ENCODE peak calls at places on chromosomes 6 and 20, in six cellular contexts. R is NT2/D1; U is Caco-2; S is CD8-positive, alpha-beta T cell; F is mesenchymal stem cell; Y is endothelial cell of umbilical vein. B is an unnamed sample. For H3K4me1, the result is how much of the 10 kb centered on the place peaks cover.

GRCh38 chr6:107827541-107827940 is 3.4 kb upstream of the SCML4 start:
- DNase-seq in R (no peak), U (no peak), S (peak), F (no peak), Y (no peak), B (no peak)

GRCh38 chr6:111730835-111731234 is 125.2 kb upstream of the TRAF3IP2 start:
- DNase-seq in R (no peak), U (no peak), S (no peak), F (no peak), Y (peak), B (peak)

GRCh38 chr6:89144358-89145041 is 1.4 kb upstream of the PM20D2 start:
- DNase-seq in R (no peak), U (no peak), S (no peak), F (no peak), Y (no peak), B (no peak)

GRCh38 chr6:94300424-94301144 is 881.2 kb upstream of the EPHA7 start:
- DNase-seq in R (no peak), U (no peak), S (no peak), F (no peak), Y (no peak), B (no peak)

GRCh38 chr6:5036309-5036708 is 32.5 kb upstream of the RPP40 start:
- DNase-seq in R (peak), U (peak), S (no peak), F (peak), Y (peak), B (no peak)

GRCh38 chr6:7730003-7730402 is 4.1 kb downstream of the BMP6 start:
- DNase-seq in R (no peak), U (no peak), S (no peak), F (peak), Y (no peak), B (no peak)

GRCh38 chr6:73580247-73581149 is 59.7 kb upstream of the EEF1A1 start:
- DNase-seq in R (peak), U (peak), S (peak), F (peak), Y (peak), B (peak)

GRCh38 chr6:109236140-109237081 is 141.1 kb downstream of the CEP57L1 start:
- DNase-seq in R (peak), U (peak), S (no peak), F (no peak), Y (no peak), B (no peak)

GRCh38 chr6:95071464-95071863 is 505.9 kb upstream of the MANEA start:
- DNase-seq in R (no peak), U (no peak), S (no peak), F (no peak), Y (no peak), B (no peak)

GRCh38 chr6:136365781-136366354 is 76.2 kb upstream of the BCLAF1 start:
- DNase-seq in R (no peak), U (no peak), S (no peak), F (no peak), Y (no peak), B (peak)

GRCh38 chr6:163100259-163100658 is 314.3 kb upstream of the QKI start:
- DNase-seq in R (no peak), U (no peak), S (no peak), F (no peak), Y (no peak), B (peak)

GRCh38 chr6:15473741-15474161 is 189.1 kb downstream of the DTNBP1 start:
- DNase-seq in R (no peak), U (no peak), S (no peak), F (no peak), Y (peak), B (no peak)
- H3K4me1 ChIP-seq in R (under half), U (under half), S (under half), F (under half), Y (under half), B (under half)

GRCh38 chr20:1119128-1119505 is 715 bp downstream of the PSMF1 start:
- DNase-seq in R (no peak), U (peak), S (no peak), F (no peak), Y (peak), B (no peak)
- H3K4me1 ChIP-seq in R (under half), U (under half), S (half or more), F (under half), Y (under half), B (half or more)

DNA sequence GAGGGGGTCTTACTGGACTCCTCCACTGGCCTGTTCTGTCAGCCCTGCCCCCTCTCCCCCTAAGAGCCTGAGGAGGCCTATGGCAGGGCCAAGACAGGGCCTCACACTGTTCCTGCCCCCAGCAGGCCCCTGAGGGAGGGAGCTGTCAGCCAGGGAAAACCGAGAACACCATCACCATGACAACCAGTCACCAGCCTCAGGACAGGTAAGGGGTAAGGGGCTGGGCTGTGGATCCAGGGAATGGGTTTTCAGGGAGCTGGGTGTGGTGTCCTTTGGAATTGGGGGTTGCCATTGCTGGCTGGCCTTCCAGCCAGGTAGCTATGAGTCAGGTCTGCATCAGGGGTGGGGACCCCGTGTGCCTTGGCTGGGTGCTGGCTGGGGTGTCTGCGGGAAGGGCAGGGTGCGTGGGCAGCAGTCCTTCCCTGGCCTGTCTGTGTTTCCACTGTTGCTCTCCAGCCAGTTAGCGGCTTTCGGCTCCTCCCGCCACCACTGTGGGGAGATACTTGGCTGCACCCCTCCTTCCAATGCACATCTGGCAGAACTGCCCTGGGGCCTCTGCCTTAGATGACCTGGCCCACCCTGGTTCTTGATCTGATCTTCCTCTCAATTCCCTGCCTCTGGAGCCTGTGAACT is 3.9 kb downstream of the SLC29A1 start:
- DNase-seq in R (no peak), U (no peak), S (no peak), F (no peak), Y (no peak), B (no peak)
- H3K4me1 ChIP-seq in R (under half), U (under half), S (under half), F (under half), Y (under half), B (under half)

DNA sequence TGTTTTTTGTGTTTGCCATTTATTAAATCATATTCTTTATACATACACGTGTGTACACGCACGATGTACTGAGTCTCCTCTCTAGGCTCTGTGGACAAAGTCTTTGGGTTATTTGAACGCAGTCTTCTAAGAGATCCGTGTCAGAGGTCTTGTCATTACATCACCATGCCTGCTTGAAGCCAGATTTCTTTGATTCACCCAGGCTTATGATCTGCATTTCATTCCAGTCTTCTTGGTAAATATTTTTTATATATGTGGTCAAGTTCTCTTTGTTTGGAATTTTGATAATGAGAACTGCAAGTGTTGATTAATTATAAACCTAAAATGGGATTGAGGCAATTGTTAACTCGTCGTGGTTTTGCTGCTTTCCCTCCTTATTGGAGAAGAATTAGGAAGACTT is 34.6 kb downstream of the KCNS1 start:
- DNase-seq in R (no peak), U (no peak), S (no peak), F (peak), Y (no peak), B (no peak)
- H3K4me1 ChIP-seq in R (under half), U (under half), S (under half), F (under half), Y (under half), B (under half)

DNA sequence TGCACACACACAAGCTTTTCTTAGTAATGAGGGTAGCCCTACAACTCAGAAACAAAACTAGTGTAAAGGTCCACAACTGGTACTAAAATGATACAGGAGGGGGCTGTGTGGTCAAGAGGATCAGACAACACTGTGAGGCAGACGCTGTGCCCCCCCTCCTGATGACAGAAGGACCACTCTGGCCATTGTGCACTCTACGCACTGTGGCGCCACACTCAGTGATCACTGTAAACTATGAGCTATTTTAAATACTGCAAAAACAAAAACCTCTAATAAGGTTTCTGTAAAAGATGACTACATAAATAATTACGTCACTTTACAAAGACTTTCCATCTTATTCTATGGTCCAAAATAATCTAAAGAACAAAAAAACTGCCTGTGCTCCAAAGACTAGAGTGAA is 96.1 kb downstream of the SLC23A2 start:
- DNase-seq in R (no peak), U (no peak), S (no peak), F (no peak), Y (no peak), B (peak)
- H3K4me1 ChIP-seq in R (under half), U (under half), S (under half), F (under half), Y (under half), B (under half)

DNA sequence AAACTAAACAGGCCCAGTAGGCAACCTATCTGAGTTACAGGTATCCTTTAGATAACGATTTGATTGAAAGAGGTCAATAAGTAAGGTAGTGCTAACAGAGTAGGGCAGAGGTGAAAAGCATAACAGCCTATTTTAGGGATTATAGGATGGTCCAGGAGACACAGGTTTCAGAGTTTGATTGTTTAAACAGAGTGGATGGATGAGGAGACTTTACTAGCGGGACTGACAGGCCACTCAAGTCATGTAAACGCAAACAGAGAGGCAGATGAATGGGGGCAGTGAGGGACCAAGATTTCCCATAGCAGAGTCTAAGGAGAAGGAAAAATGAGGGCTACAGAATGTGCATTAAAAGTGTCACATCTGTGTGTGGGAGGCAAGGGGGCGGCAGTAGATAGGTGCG is 4.8 kb downstream of the NEDD9 start:
- DNase-seq in R (no peak), U (no peak), S (no peak), F (no peak), Y (no peak), B (no peak)
- H3K4me1 ChIP-seq in R (under half), U (under half), S (under half), F (under half), Y (half or more), B (under half)

GRCh38 chr6:3162067-3162497 is 4.7 kb upstream of the TUBB2A start:
- DNase-seq in R (no peak), U (no peak), S (no peak), F (peak), Y (no peak), B (no peak)
- H3K4me1 ChIP-seq in R (under half), U (under half), S (under half), F (under half), Y (under half), B (under half)

DNA sequence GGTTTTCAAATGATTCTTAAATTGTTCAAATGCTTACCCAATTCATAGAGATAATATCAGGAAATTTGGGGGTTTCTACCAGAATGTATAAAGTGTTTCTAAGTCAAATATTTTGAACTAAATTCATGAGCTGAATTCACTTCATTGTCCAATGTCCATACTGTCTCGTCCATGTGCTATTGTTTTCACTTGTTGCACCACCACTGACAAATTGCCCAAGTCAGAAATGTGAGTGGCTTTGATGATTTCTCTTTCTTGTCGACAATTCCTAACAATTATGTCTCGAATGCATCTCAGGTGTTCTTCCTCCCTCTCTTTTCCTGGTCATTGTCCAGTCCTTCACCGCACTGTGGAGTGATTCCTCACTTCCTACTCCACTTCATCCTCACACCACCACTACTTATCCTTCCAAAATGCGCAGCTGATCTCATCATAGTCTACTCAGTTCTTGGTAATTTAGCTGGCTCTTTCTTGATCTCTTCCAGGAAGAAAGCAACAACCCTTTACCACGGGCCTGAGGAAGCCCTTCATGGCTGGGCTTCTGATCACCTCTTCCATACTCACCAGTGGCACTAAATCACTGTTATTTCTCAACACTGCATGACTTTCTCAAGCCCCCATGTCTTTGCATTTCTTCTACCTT is 161.1 kb downstream of the FOXA2 start:
- DNase-seq in R (no peak), U (no peak), S (no peak), F (no peak), Y (no peak), B (no peak)
- H3K4me1 ChIP-seq in R (under half), U (under half), S (under half), F (under half), Y (under half), B (under half)

GRCh38 chr20:10134176-10134575 is 84.5 kb upstream of the SNAP25 start:
- DNase-seq in R (no peak), U (no peak), S (no peak), F (no peak), Y (no peak), B (no peak)

GRCh38 chr20:10129749-10130148 is 88.9 kb upstream of the SNAP25 start:
- DNase-seq in R (no peak), U (no peak), S (no peak), F (no peak), Y (no peak), B (no peak)

GRCh38 chr20:10131612-10132345 is 86.9 kb upstream of the SNAP25 start:
- DNase-seq in R (no peak), U (no peak), S (no peak), F (no peak), Y (no peak), B (peak)

GRCh38 chr20:10133532-10133931 is 85.1 kb upstream of the SNAP25 start:
- DNase-seq in R (no peak), U (no peak), S (no peak), F (no peak), Y (no peak), B (no peak)

DNA sequence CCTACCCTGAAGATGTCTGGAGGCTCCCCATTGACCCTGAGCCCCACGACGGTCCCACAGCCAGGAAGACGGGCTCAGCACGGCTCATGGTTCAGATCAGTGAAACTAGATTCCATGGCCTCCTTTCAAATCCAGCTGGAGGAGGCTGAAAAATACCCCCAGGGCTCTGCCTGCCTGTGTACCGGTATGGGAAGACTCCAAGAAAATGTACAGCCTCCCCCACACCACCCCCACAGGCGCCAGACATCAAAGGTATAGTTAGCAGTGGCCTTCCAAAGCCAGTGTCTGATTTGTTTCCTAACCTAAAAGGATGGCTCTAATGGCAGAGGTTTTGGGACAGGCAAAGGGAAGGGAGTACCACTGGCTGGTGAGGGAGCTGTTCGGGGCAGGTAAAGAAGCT is 86.2 kb upstream of the SNAP25 start:
- DNase-seq in R (no peak), U (no peak), S (no peak), F (no peak), Y (no peak), B (no peak)
- H3K4me1 ChIP-seq in R (under half), U (under half), S (under half), F (under half), Y (under half), B (under half)

B was measured in upper lobe of left lung.